ENCODE peak calls at places on chromosomes 6 and 20, in eight cellular contexts. One of them, this sample, is unnamed.

GRCh38 chr6:53979468-53980067 is 131.7 kb upstream of the MLIP start:
- DNase-seq in upper lobe of right lung: no peak
- DNase-seq in non-pigmented ciliary epithelial cell: no peak
- DNase-seq in GM04503: no peak
- DNase-seq in T-helper 9 cell: no peak
- DNase-seq in RWPE1: peak; percentile 34
- DNase-seq in EL: peak; percentile 50
- DNase-seq in stimulated activated CD4-positive, alpha-beta T cell treated with anti-CD3 and anti-CD28 coated beads, Interleukin-4, amount 100 ng/mL, for 24 hours: peak; percentile 9
- DNase-seq in this sample: peak; percentile 56

GRCh38 chr20:22438926-22439325 is 145.4 kb downstream of the FOXA2 start:
- DNase-seq in T-helper 9 cell: no peak
- DNase-seq in stimulated activated CD4-positive, alpha-beta T cell treated with anti-CD3 and anti-CD28 coated beads, Interleukin-4, amount 100 ng/mL, for 24 hours: no peak
- DNase-seq in upper lobe of right lung: no peak
- DNase-seq in GM04503: no peak
- DNase-seq in EL: no peak
- DNase-seq in RWPE1: no peak
- DNase-seq in non-pigmented ciliary epithelial cell: no peak
- DNase-seq in this sample: no peak

GRCh38 chr6:34305497-34305896 is 56.7 kb upstream of the SMIM29 start:
- DNase-seq in T-helper 9 cell: no peak
- DNase-seq in non-pigmented ciliary epithelial cell: no peak
- DNase-seq in GM04503: no peak
- DNase-seq in EL: no peak
- DNase-seq in stimulated activated CD4-positive, alpha-beta T cell treated with anti-CD3 and anti-CD28 coated beads, Interleukin-4, amount 100 ng/mL, for 24 hours: no peak
- DNase-seq in RWPE1: no peak
- DNase-seq in upper lobe of right lung: no peak
- DNase-seq in this sample: no peak

GRCh38 chr6:143750945-143751344 is 73.2 kb downstream of the PHACTR2 start:
- DNase-seq in T-helper 9 cell: no peak
- DNase-seq in upper lobe of right lung: no peak
- DNase-seq in EL: no peak
- DNase-seq in GM04503: no peak
- DNase-seq in non-pigmented ciliary epithelial cell: no peak
- DNase-seq in RWPE1: no peak
- DNase-seq in stimulated activated CD4-positive, alpha-beta T cell treated with anti-CD3 and anti-CD28 coated beads, Interleukin-4, amount 100 ng/mL, for 24 hours: no peak
- DNase-seq in this sample: no peak

GRCh38 chr6:166076625-166077024 is 91.0 kb downstream of the TBXT start:
- DNase-seq in upper lobe of right lung: no peak
- DNase-seq in RWPE1: no peak
- DNase-seq in T-helper 9 cell: no peak
- DNase-seq in EL: no peak
- DNase-seq in non-pigmented ciliary epithelial cell: no peak
- DNase-seq in GM04503: no peak
- DNase-seq in stimulated activated CD4-positive, alpha-beta T cell treated with anti-CD3 and anti-CD28 coated beads, Interleukin-4, amount 100 ng/mL, for 24 hours: no peak
- DNase-seq in this sample: no peak

GRCh38 chr6:170176621-170177382 is 114.1 kb downstream of the DLL1 start:
- DNase-seq in GM04503: no peak
- DNase-seq in EL: no peak
- DNase-seq in non-pigmented ciliary epithelial cell: no peak
- DNase-seq in stimulated activated CD4-positive, alpha-beta T cell treated with anti-CD3 and anti-CD28 coated beads, Interleukin-4, amount 100 ng/mL, for 24 hours: no peak
- DNase-seq in RWPE1: peak; percentile 31
- DNase-seq in T-helper 9 cell: no peak
- DNase-seq in upper lobe of right lung: no peak
- DNase-seq in this sample: peak; percentile 71

GRCh38 chr20:17796096-17796563 is 96.4 kb downstream of the BANF2 start:
- DNase-seq in T-helper 9 cell: no peak
- DNase-seq in EL: peak; percentile 9
- DNase-seq in GM04503: peak; percentile 42
- DNase-seq in upper lobe of right lung: no peak
- DNase-seq in stimulated activated CD4-positive, alpha-beta T cell treated with anti-CD3 and anti-CD28 coated beads, Interleukin-4, amount 100 ng/mL, for 24 hours: no peak
- DNase-seq in non-pigmented ciliary epithelial cell: no peak
- DNase-seq in RWPE1: no peak
- DNase-seq in this sample: peak; percentile 82

GRCh38 chr6:5967594-5967993 is 39.1 kb downstream of the NRN1 start:
- DNase-seq in EL: peak; percentile 29
- DNase-seq in RWPE1: peak; percentile 54
- DNase-seq in stimulated activated CD4-positive, alpha-beta T cell treated with anti-CD3 and anti-CD28 coated beads, Interleukin-4, amount 100 ng/mL, for 24 hours: no peak
- DNase-seq in GM04503: no peak
- DNase-seq in non-pigmented ciliary epithelial cell: no peak
- DNase-seq in T-helper 9 cell: no peak
- DNase-seq in upper lobe of right lung: no peak
- DNase-seq in this sample: no peak

GRCh38 chr6:159892053-159892452 is 1.3 kb downstream of the MAS1 start:
- DNase-seq in RWPE1: no peak
- DNase-seq in EL: no peak
- DNase-seq in GM04503: no peak
- DNase-seq in stimulated activated CD4-positive, alpha-beta T cell treated with anti-CD3 and anti-CD28 coated beads, Interleukin-4, amount 100 ng/mL, for 24 hours: no peak
- DNase-seq in non-pigmented ciliary epithelial cell: no peak
- DNase-seq in T-helper 9 cell: no peak
- DNase-seq in upper lobe of right lung: no peak
- DNase-seq in this sample: no peak

GRCh38 chr20:5945963-5946362 is 4.4 kb downstream of the TRMT6 start:
- DNase-seq in EL: peak; percentile 81
- DNase-seq in upper lobe of right lung: no peak
- DNase-seq in stimulated activated CD4-positive, alpha-beta T cell treated with anti-CD3 and anti-CD28 coated beads, Interleukin-4, amount 100 ng/mL, for 24 hours: peak; percentile 19
- DNase-seq in T-helper 9 cell: no peak
- DNase-seq in GM04503: no peak
- DNase-seq in non-pigmented ciliary epithelial cell: peak; percentile 26
- DNase-seq in RWPE1: peak; percentile 81
- DNase-seq in this sample: no peak

GRCh38 chr6:5151955-5152401 is 66.8 kb downstream of the PPP1R3G start:
- DNase-seq in upper lobe of right lung: no peak
- DNase-seq in GM04503: peak; percentile 65
- DNase-seq in EL: peak; percentile 92
- DNase-seq in RWPE1: peak; percentile 62
- DNase-seq in T-helper 9 cell: no peak
- DNase-seq in non-pigmented ciliary epithelial cell: peak; percentile 65
- DNase-seq in stimulated activated CD4-positive, alpha-beta T cell treated with anti-CD3 and anti-CD28 coated beads, Interleukin-4, amount 100 ng/mL, for 24 hours: no peak
- DNase-seq in this sample: peak; percentile 82

GRCh38 chr6:151669208-151669560 is 138.3 kb upstream of the ESR1 start:
- DNase-seq in non-pigmented ciliary epithelial cell: no peak
- DNase-seq in T-helper 9 cell: no peak
- DNase-seq in upper lobe of right lung: no peak
- DNase-seq in stimulated activated CD4-positive, alpha-beta T cell treated with anti-CD3 and anti-CD28 coated beads, Interleukin-4, amount 100 ng/mL, for 24 hours: no peak
- DNase-seq in GM04503: no peak
- DNase-seq in EL: no peak
- DNase-seq in RWPE1: no peak
- DNase-seq in this sample: no peak

GRCh38 chr6:52454556-52454955 is 34.4 kb downstream of the EFHC1 start:
- DNase-seq in RWPE1: peak; percentile 83
- DNase-seq in stimulated activated CD4-positive, alpha-beta T cell treated with anti-CD3 and anti-CD28 coated beads, Interleukin-4, amount 100 ng/mL, for 24 hours: no peak
- DNase-seq in T-helper 9 cell: no peak
- DNase-seq in EL: peak; percentile 17
- DNase-seq in GM04503: no peak
- DNase-seq in non-pigmented ciliary epithelial cell: peak; percentile 38
- DNase-seq in upper lobe of right lung: no peak
- DNase-seq in this sample: peak; percentile 5

GRCh38 chr6:45504947-45505346 is 127.2 kb upstream of the SUPT3H start:
- DNase-seq in EL: peak; percentile 78
- DNase-seq in T-helper 9 cell: no peak
- DNase-seq in non-pigmented ciliary epithelial cell: peak; percentile 86
- DNase-seq in stimulated activated CD4-positive, alpha-beta T cell treated with anti-CD3 and anti-CD28 coated beads, Interleukin-4, amount 100 ng/mL, for 24 hours: no peak
- DNase-seq in RWPE1: peak; percentile 46
- DNase-seq in upper lobe of right lung: no peak
- DNase-seq in GM04503: no peak
- DNase-seq in this sample: peak; percentile 30

GRCh38 chr6:5036309-5036708 is 32.5 kb upstream of the RPP40 start:
- DNase-seq in upper lobe of right lung: no peak
- DNase-seq in non-pigmented ciliary epithelial cell: no peak
- DNase-seq in RWPE1: peak; percentile 49
- DNase-seq in stimulated activated CD4-positive, alpha-beta T cell treated with anti-CD3 and anti-CD28 coated beads, Interleukin-4, amount 100 ng/mL, for 24 hours: no peak
- DNase-seq in T-helper 9 cell: no peak
- DNase-seq in GM04503: no peak
- DNase-seq in EL: peak; percentile 40
- DNase-seq in this sample: no peak

GRCh38 chr6:36985384-36985962 is 523 bp downstream of the MTCH1 start:
- DNase-seq in stimulated activated CD4-positive, alpha-beta T cell treated with anti-CD3 and anti-CD28 coated beads, Interleukin-4, amount 100 ng/mL, for 24 hours: no peak
- DNase-seq in RWPE1: no peak
- DNase-seq in EL: peak; percentile 23
- DNase-seq in upper lobe of right lung: no peak
- DNase-seq in non-pigmented ciliary epithelial cell: no peak
- DNase-seq in T-helper 9 cell: peak; percentile 13
- DNase-seq in GM04503: no peak
- DNase-seq in this sample: no peak

GRCh38 chr20:56347628-56348305 is 11.0 kb upstream of the FAM210B start:
- DNase-seq in non-pigmented ciliary epithelial cell: no peak
- DNase-seq in T-helper 9 cell: no peak
- DNase-seq in EL: no peak
- DNase-seq in RWPE1: no peak
- DNase-seq in stimulated activated CD4-positive, alpha-beta T cell treated with anti-CD3 and anti-CD28 coated beads, Interleukin-4, amount 100 ng/mL, for 24 hours: no peak
- DNase-seq in upper lobe of right lung: no peak
- DNase-seq in GM04503: no peak
- DNase-seq in this sample: no peak

GRCh38 chr20:5177071-5177470 is 50.3 kb downstream of the CDS2 start:
- DNase-seq in non-pigmented ciliary epithelial cell: no peak
- DNase-seq in EL: no peak
- DNase-seq in upper lobe of right lung: no peak
- DNase-seq in T-helper 9 cell: no peak
- DNase-seq in RWPE1: no peak
- DNase-seq in stimulated activated CD4-positive, alpha-beta T cell treated with anti-CD3 and anti-CD28 coated beads, Interleukin-4, amount 100 ng/mL, for 24 hours: no peak
- DNase-seq in GM04503: no peak
- DNase-seq in this sample: no peak

GRCh38 chr20:62585571-62585970 is 56.7 kb upstream of the SLCO4A1 start:
- DNase-seq in EL: no peak
- DNase-seq in upper lobe of right lung: no peak
- DNase-seq in T-helper 9 cell: no peak
- DNase-seq in stimulated activated CD4-positive, alpha-beta T cell treated with anti-CD3 and anti-CD28 coated beads, Interleukin-4, amount 100 ng/mL, for 24 hours: no peak
- DNase-seq in RWPE1: no peak
- DNase-seq in non-pigmented ciliary epithelial cell: no peak
- DNase-seq in GM04503: no peak
- DNase-seq in this sample: no peak

GRCh38 chr6:56742122-56742791 is 99.6 kb upstream of the DST start:
- DNase-seq in GM04503: no peak
- DNase-seq in non-pigmented ciliary epithelial cell: no peak
- DNase-seq in EL: no peak
- DNase-seq in T-helper 9 cell: no peak
- DNase-seq in RWPE1: no peak
- DNase-seq in stimulated activated CD4-positive, alpha-beta T cell treated with anti-CD3 and anti-CD28 coated beads, Interleukin-4, amount 100 ng/mL, for 24 hours: no peak
- DNase-seq in upper lobe of right lung: no peak
- DNase-seq in this sample: no peak

GRCh38 chr6:92589970-92590369 is 829.4 kb downstream of the EPHA7 start:
- DNase-seq in T-helper 9 cell: no peak
- DNase-seq in RWPE1: peak; percentile 5
- DNase-seq in EL: no peak
- DNase-seq in upper lobe of right lung: no peak
- DNase-seq in stimulated activated CD4-positive, alpha-beta T cell treated with anti-CD3 and anti-CD28 coated beads, Interleukin-4, amount 100 ng/mL, for 24 hours: no peak
- DNase-seq in GM04503: no peak
- DNase-seq in non-pigmented ciliary epithelial cell: no peak
- DNase-seq in this sample: no peak

GRCh38 chr20:25355191-25355590 is 35.4 kb downstream of the ABHD12 start:
- DNase-seq in GM04503: no peak
- DNase-seq in upper lobe of right lung: no peak
- DNase-seq in T-helper 9 cell: no peak
- DNase-seq in stimulated activated CD4-positive, alpha-beta T cell treated with anti-CD3 and anti-CD28 coated beads, Interleukin-4, amount 100 ng/mL, for 24 hours: no peak
- DNase-seq in RWPE1: no peak
- DNase-seq in non-pigmented ciliary epithelial cell: no peak
- DNase-seq in EL: no peak
- DNase-seq in this sample: no peak

GRCh38 chr20:52060794-52061714 is 130.5 kb downstream of the ZFP64 start:
- DNase-seq in EL: peak; percentile 26
- DNase-seq in GM04503: peak; percentile 3
- DNase-seq in upper lobe of right lung: no peak
- DNase-seq in T-helper 9 cell: no peak
- DNase-seq in non-pigmented ciliary epithelial cell: no peak
- DNase-seq in RWPE1: peak; percentile 33
- DNase-seq in stimulated activated CD4-positive, alpha-beta T cell treated with anti-CD3 and anti-CD28 coated beads, Interleukin-4, amount 100 ng/mL, for 24 hours: no peak
- DNase-seq in this sample: peak; percentile 39